ENCODE peak calls at places on chromosomes 4 and X, in nine cellular contexts. U is adipocyte, N is mesendoderm, O is mammary epithelial cell, L is NT2/D1, A is IMR-90, H is PC-3, Z is mesenchymal stem cell, J is K562. X is an unnamed sample.

GRCh38 chrX:44265559-44265958 is 77.9 kb downstream of the EFHC2 start:
- DNase-seq in A (no peak), H (no peak), Z (no peak), N (no peak), J (no peak), U (no peak), L (no peak), O (no peak), X (no peak)

GRCh38 chr4:1722551-1723071 is 1.3 kb downstream of the TACC3 start:
- DNase-seq in N (no peak), L (no peak), A (no peak), H (no peak), Z (peak; percentile 38), J (no peak), U (no peak), O (no peak), X (no peak)

GRCh38 chr4:140223056-140223810 is 69.2 kb upstream of the MAML3 start:
- DNase-seq in A (peak; percentile 81), L (no peak), O (no peak), J (no peak), Z (peak; percentile 81), N (no peak), H (peak; percentile 63), U (no peak), X (no peak)

GRCh38 chr4:94583938-94584641 is 132.3 kb downstream of the PDLIM5 start:
- DNase-seq in U (no peak), L (no peak), A (no peak), Z (no peak), H (no peak), J (no peak), N (no peak), O (no peak), X (no peak)

GRCh38 chr4:42302348-42302747 is 94.9 kb upstream of the SHISA3 start:
- DNase-seq in L (peak; percentile 63), J (peak; percentile 21), N (peak; percentile 92), Z (peak; percentile 32), A (peak; percentile 9), O (no peak), U (peak; percentile 4), H (peak; percentile 64), X (peak; percentile 18)

GRCh38 chr4:684611-685010 is 4.3 kb downstream of the SLC49A3 start:
- DNase-seq in N (no peak), U (no peak), O (no peak), A (no peak), J (no peak), L (no peak), H (no peak), Z (no peak), X (no peak)

GRCh38 chr4:140176735-140177134 is 22.8 kb upstream of the MAML3 start:
- DNase-seq in H (peak; percentile 73), U (no peak), A (peak; percentile 90), N (no peak), O (peak; percentile 63), L (no peak), Z (peak; percentile 56), J (no peak), X (no peak)

GRCh38 chrX:24498181-24498580 is 33.1 kb downstream of the PDK3 start:
- DNase-seq in L (no peak), H (no peak), Z (no peak), N (peak; percentile 11), U (no peak), J (no peak), O (no peak), A (no peak), X (peak; percentile 5)

GRCh38 chr4:169014581-169014980 is 4.5 kb upstream of the CBR4 start:
- DNase-seq in Z (no peak), H (peak; percentile 85), N (no peak), A (no peak), O (peak; percentile 61), J (no peak), U (no peak), L (no peak), X (no peak)

GRCh38 chr4:26015133-26015651 is 101.2 kb downstream of the SMIM20 start:
- DNase-seq in U (peak; percentile 94), J (no peak), N (peak; percentile 79), L (no peak), Z (peak; percentile 85), A (peak; percentile 97), H (no peak), O (no peak), X (no peak)

GRCh38 chr4:40629401-40630334 is at the start of gene RBM47:
- DNase-seq in O (peak; percentile 78), L (peak; percentile 82), A (peak; percentile 40), U (peak; percentile 86), H (peak; percentile 86), Z (peak; percentile 73), N (peak; percentile 92), J (no peak), X (no peak)

GRCh38 chrX:13764284-13764683 is 29.7 kb downstream of the OFD1 start:
- DNase-seq in U (no peak), O (no peak), A (no peak), H (no peak), L (no peak), J (no peak), N (no peak), Z (no peak), X (no peak)
- H3K4me1 ChIP-seq in U (peaks cover 4% of the 10 kb centered on the region), O (no peaks in the 10 kb centered on the region), A (no peaks in the 10 kb centered on the region), H (peaks cover 8% of the 10 kb centered on the region), L (peaks cover 4% of the 10 kb centered on the region), J (no peaks in the 10 kb centered on the region), N (no peaks in the 10 kb centered on the region), Z (no peaks in the 10 kb centered on the region), X (no peaks in the 10 kb centered on the region)

GRCh38 chr4:184267206-184267608 is 49.5 kb upstream of the ENPP6 start:
- DNase-seq in O (no peak), Z (no peak), N (no peak), A (no peak), H (no peak), U (no peak), L (no peak), J (no peak), X (no peak)
- H3K4me3 ChIP-seq in O (no peak overlapping the region), Z (no peak overlapping the region), N (no peak overlapping the region), A (no peak overlapping the region), H (no peak overlapping the region), U (no peak overlapping the region), L (no peak overlapping the region), J (peak overlapping the region; percentile 53), X (no peak overlapping the region)

DNA sequence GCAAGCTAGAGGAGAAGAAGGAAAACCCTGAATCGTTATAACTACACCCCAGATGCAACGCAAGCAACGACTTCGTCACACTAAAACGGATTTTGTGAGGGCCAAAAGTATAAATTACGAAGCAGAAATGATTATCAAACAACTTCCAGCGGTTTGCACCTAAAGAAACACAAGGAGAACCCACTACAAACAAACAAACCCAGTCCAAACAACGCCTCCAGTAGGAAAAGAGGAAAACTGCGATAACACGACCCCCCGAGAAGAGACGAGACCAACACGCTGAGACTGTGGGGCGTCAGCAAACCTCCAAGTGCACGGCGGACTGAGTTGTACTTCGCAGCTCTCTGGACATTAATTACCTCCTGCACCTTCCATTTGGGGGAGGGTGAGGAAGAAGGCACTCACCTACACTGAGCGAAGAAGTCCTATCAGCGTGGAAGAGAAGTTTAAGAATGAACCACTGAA is at the start of gene MAB21L2:
- DNase-seq in H (no peak), L (no peak), N (peak; percentile 51), U (peak; percentile 74), Z (peak; percentile 80), A (peak; percentile 46), O (no peak), J (no peak), X (no peak)
- H3K9ac ChIP-seq in H (no peak within 1 kb of the TSS), L (peak within 1 kb of the TSS; percentile 64), N (peak within 1 kb of the TSS; percentile 59), U (no peak within 1 kb of the TSS), Z (no peak within 1 kb of the TSS), A (peak within 1 kb of the TSS; percentile 64), O (no peak within 1 kb of the TSS), J (no peak within 1 kb of the TSS), X (no peak within 1 kb of the TSS)

GRCh38 chr4:8559524-8560264 is 20.5 kb upstream of the GPR78 start:
- DNase-seq in A (no peak), L (no peak), J (no peak), O (no peak), U (no peak), H (peak; percentile 29), Z (no peak), N (peak; percentile 89), X (no peak)

GRCh38 chr4:8557151-8558076 is 22.8 kb upstream of the GPR78 start:
- DNase-seq in U (no peak), J (no peak), H (no peak), L (no peak), Z (no peak), O (no peak), N (no peak), A (no peak), X (no peak)

GRCh38 chr4:8556341-8557150 is 23.6 kb upstream of the GPR78 start:
- DNase-seq in O (no peak), U (peak; percentile 46), Z (no peak), N (peak; percentile 65), L (no peak), A (no peak), H (no peak), J (no peak), X (no peak)

GRCh38 chr4:8559011-8559410 is 21.2 kb upstream of the GPR78 start:
- DNase-seq in L (no peak), H (no peak), J (no peak), O (no peak), U (no peak), N (no peak), Z (no peak), A (no peak), X (no peak)

GRCh38 chr4:8558080-8558960 is 21.9 kb upstream of the GPR78 start:
- DNase-seq in U (peak; percentile 40), J (no peak), Z (no peak), H (peak; percentile 68), L (no peak), N (no peak), O (no peak), A (no peak), X (no peak)
- H3K4me1 ChIP-seq in U (peaks cover 14% of the 10 kb centered on the region), J (no peaks in the 10 kb centered on the region), Z (peaks cover 17% of the 10 kb centered on the region), H (peaks cover 59% of the 10 kb centered on the region), L (peaks cover 15% of the 10 kb centered on the region), N (peaks cover 13% of the 10 kb centered on the region), O (no peaks in the 10 kb centered on the region), A (peaks cover 4% of the 10 kb centered on the region), X (no peaks in the 10 kb centered on the region)

GRCh38 chr4:87213425-87213824 is 7.0 kb downstream of the KLHL8 start:
- DNase-seq in A (peak; percentile 49), O (no peak), N (no peak), Z (peak; percentile 33), H (no peak), U (peak; percentile 79), J (no peak), L (no peak), X (no peak)

GRCh38 chr4:87211249-87211952 is 9.0 kb downstream of the KLHL8 start:
- DNase-seq in A (no peak), J (no peak), U (peak; percentile 62), L (no peak), Z (no peak), O (no peak), H (no peak), N (no peak), X (no peak)

GRCh38 chr4:87209696-87210095 is 10.7 kb downstream of the KLHL8 start:
- DNase-seq in H (no peak), O (no peak), J (no peak), A (no peak), L (no peak), U (no peak), Z (no peak), N (no peak), X (no peak)

GRCh38 chr4:87204559-87204958 is 15.9 kb downstream of the KLHL8 start:
- DNase-seq in L (no peak), U (no peak), A (no peak), O (no peak), H (no peak), N (no peak), J (no peak), Z (no peak), X (no peak)

GRCh38 chr4:87209182-87209581 is 11.2 kb downstream of the KLHL8 start:
- DNase-seq in H (no peak), A (no peak), O (no peak), N (no peak), Z (no peak), J (no peak), L (no peak), U (no peak), X (no peak)
- H3K4me3 ChIP-seq in H (no peak overlapping the region), A (no peak overlapping the region), O (no peak overlapping the region), N (no peak overlapping the region), Z (no peak overlapping the region), J (no peak overlapping the region), L (no peak overlapping the region), U (peak overlapping the region; percentile 2), X (no peak overlapping the region)